ENCODE peak calls at places on chromosome 1, in five cellular contexts. One of them, this sample, is unnamed.
A peak's percentile ranks its signal among the peaks of the same experiment; 100 is the strongest.

GRCh38 chr1:71804140-71804539 is 478.2 kb downstream of the NEGR1 start:
- DNase-seq in Peyer's patch: no peak
- DNase-seq in transverse colon: no peak
- DNase-seq in tibial artery: no peak
- DNase-seq in uterus: no peak
- DNase-seq in this sample: no peak

GRCh38 chr1:244273845-244274619 is 177.7 kb downstream of the ADSS2 start:
- DNase-seq in tibial artery: peak; percentile 34
- DNase-seq in Peyer's patch: peak; percentile 58
- DNase-seq in transverse colon: peak; percentile 33
- DNase-seq in uterus: peak; percentile 70
- DNase-seq in this sample: no peak

GRCh38 chr1:183543619-183544204 is 46.5 kb downstream of the NCF2 start:
- DNase-seq in transverse colon: no peak
- DNase-seq in tibial artery: no peak
- DNase-seq in uterus: no peak
- DNase-seq in Peyer's patch: peak; percentile 50
- DNase-seq in this sample: no peak

GRCh38 chr1:79113836-79114235 is 107.3 kb upstream of the ADGRL4 start:
- DNase-seq in uterus: no peak
- DNase-seq in Peyer's patch: no peak
- DNase-seq in tibial artery: no peak
- DNase-seq in transverse colon: no peak
- DNase-seq in this sample: no peak

GRCh38 chr1:32928285-32928684 is 27.1 kb upstream of the TMEM54 start:
- DNase-seq in tibial artery: no peak
- DNase-seq in transverse colon: no peak
- DNase-seq in Peyer's patch: no peak
- DNase-seq in uterus: no peak
- DNase-seq in this sample: no peak

GRCh38 chr1:63326473-63327380 is 4.4 kb downstream of the FOXD3 start:
- DNase-seq in tibial artery: no peak
- DNase-seq in Peyer's patch: no peak
- DNase-seq in uterus: no peak
- DNase-seq in transverse colon: no peak
- DNase-seq in this sample: no peak

GRCh38 chr1:200182701-200183100 is 155.2 kb downstream of the NR5A2 start:
- DNase-seq in transverse colon: no peak
- DNase-seq in tibial artery: no peak
- DNase-seq in uterus: no peak
- DNase-seq in Peyer's patch: no peak
- DNase-seq in this sample: no peak

GRCh38 chr1:24190970-24191570 is 4.0 kb upstream of the IFNLR1 start:
- DNase-seq in tibial artery: no peak
- DNase-seq in uterus: no peak
- DNase-seq in Peyer's patch: peak; percentile 72
- DNase-seq in transverse colon: no peak
- DNase-seq in this sample: no peak

GRCh38 chr1:157984469-157984868 is 9.0 kb upstream of the KIRREL1 start:
- DNase-seq in transverse colon: no peak
- DNase-seq in uterus: peak; percentile 37
- DNase-seq in tibial artery: no peak
- DNase-seq in Peyer's patch: no peak
- DNase-seq in this sample: no peak

GRCh38 chr1:13869172-13869797 is 169.3 kb downstream of the PRDM2 start:
- DNase-seq in uterus: no peak
- DNase-seq in tibial artery: no peak
- DNase-seq in transverse colon: no peak
- DNase-seq in Peyer's patch: no peak
- DNase-seq in this sample: no peak

GRCh38 chr1:205528446-205528886 is 24.0 kb downstream of the CDK18 start:
- DNase-seq in transverse colon: no peak
- DNase-seq in Peyer's patch: no peak
- DNase-seq in tibial artery: no peak
- DNase-seq in uterus: no peak
- DNase-seq in this sample: no peak

GRCh38 chr1:28867850-28868249 is 46.5 kb upstream of the EPB41 start:
- DNase-seq in transverse colon: no peak
- DNase-seq in uterus: no peak
- DNase-seq in tibial artery: no peak
- DNase-seq in Peyer's patch: no peak
- DNase-seq in this sample: no peak

DNA sequence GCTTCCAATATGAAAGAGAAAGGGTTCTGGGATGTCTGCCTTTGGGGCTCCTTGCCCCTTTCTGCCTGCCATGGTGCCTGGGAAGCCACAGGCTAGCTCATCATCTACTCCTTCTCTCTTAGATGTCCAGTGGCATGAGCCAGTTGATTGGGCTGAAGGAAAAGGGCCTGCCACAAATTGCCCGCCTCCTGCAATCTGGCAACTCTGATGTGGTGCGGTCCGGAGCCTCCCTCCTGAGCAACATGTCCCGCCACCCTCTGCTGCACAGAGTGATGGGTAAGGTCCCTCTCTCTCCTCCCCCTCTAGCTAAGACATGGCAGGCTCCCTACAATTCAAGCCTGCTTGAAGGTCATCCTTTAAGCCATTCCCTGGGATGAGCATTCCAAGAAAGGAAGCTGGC is 41.0 kb downstream of the PKP1 start:
- DNase-seq in Peyer's patch: no peak
- DNase-seq in tibial artery: no peak
- DNase-seq in transverse colon: no peak
- DNase-seq in uterus: no peak
- DNase-seq in this sample: no peak
- H3K36me3 ChIP-seq in Peyer's patch: no peaks in the 10 kb centered on the region
- H3K36me3 ChIP-seq in tibial artery: no peaks in the 10 kb centered on the region
- H3K36me3 ChIP-seq in transverse colon: no peaks in the 10 kb centered on the region
- H3K36me3 ChIP-seq in uterus: no peaks in the 10 kb centered on the region
- H3K36me3 ChIP-seq in this sample: no peaks in the 10 kb centered on the region

DNA sequence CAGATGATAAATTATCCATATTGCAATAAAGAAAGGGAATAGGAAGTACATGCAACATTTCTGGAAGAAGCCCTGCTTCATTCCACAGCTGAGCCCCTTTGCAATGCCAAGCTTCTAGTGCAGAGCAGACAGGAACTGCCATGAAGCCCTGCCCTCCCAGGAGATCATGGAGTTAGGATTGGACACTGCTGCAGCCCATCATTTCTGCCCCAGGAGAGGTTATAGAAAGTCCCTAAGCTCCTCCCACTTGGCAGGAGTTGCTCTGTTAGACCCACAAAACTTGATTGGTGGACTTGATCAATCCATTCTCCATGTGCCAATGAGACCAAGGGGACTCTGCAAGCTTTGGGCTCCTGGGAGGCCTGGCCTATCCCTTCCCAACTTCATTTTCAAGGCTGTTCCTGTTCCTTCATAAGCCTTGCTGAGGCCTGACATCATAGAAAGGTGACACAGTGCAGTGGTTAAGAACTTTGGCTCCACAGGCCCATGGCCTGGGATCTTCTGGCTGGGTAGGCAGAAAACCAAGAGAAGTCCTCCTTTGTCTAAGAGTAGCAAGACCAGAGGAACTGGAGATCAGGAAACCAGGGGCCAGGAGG is 1.3 kb upstream of the LAPTM5 start:
- DNase-seq in Peyer's patch: no peak
- DNase-seq in uterus: no peak
- DNase-seq in tibial artery: no peak
- DNase-seq in transverse colon: no peak
- DNase-seq in this sample: no peak
- H3K4me3 ChIP-seq in Peyer's patch: no peak overlapping the region
- H3K4me3 ChIP-seq in uterus: no peak overlapping the region
- H3K4me3 ChIP-seq in tibial artery: no peak overlapping the region
- H3K4me3 ChIP-seq in transverse colon: no peak overlapping the region
- H3K4me3 ChIP-seq in this sample: peak overlapping the region; percentile 61

GRCh38 chr1:41360074-41361027 is 883 bp upstream of the FOXO6 start:
- DNase-seq in uterus: peak; percentile 18
- DNase-seq in Peyer's patch: peak; percentile 51
- DNase-seq in tibial artery: no peak
- DNase-seq in transverse colon: no peak
- DNase-seq in this sample: no peak
- H3K27me3 ChIP-seq in uterus: no peaks in the 10 kb centered on the region
- H3K27me3 ChIP-seq in Peyer's patch: no peaks in the 10 kb centered on the region
- H3K27me3 ChIP-seq in tibial artery: no peaks in the 10 kb centered on the region
- H3K27me3 ChIP-seq in transverse colon: peaks cover 21% of the 10 kb centered on the region
- H3K27me3 ChIP-seq in this sample: peaks cover 16% of the 10 kb centered on the region

GRCh38 chr1:209838537-209838936 is 10.8 kb downstream of the UTP25 start:
- DNase-seq in Peyer's patch: peak; percentile 73
- DNase-seq in uterus: no peak
- DNase-seq in tibial artery: no peak
- DNase-seq in transverse colon: no peak
- DNase-seq in this sample: no peak

GRCh38 chr1:209839875-209840491 is 12.2 kb downstream of the UTP25 start:
- DNase-seq in tibial artery: no peak
- DNase-seq in uterus: no peak
- DNase-seq in Peyer's patch: peak; percentile 52
- DNase-seq in transverse colon: no peak
- DNase-seq in this sample: no peak

GRCh38 chr1:209840611-209841010 is 12.8 kb downstream of the UTP25 start:
- DNase-seq in Peyer's patch: no peak
- DNase-seq in tibial artery: no peak
- DNase-seq in uterus: no peak
- DNase-seq in transverse colon: no peak
- DNase-seq in this sample: no peak

GRCh38 chr1:209835782-209836298 is 8.1 kb downstream of the UTP25 start:
- DNase-seq in uterus: no peak
- DNase-seq in Peyer's patch: no peak
- DNase-seq in tibial artery: no peak
- DNase-seq in transverse colon: no peak
- DNase-seq in this sample: no peak

DNA sequence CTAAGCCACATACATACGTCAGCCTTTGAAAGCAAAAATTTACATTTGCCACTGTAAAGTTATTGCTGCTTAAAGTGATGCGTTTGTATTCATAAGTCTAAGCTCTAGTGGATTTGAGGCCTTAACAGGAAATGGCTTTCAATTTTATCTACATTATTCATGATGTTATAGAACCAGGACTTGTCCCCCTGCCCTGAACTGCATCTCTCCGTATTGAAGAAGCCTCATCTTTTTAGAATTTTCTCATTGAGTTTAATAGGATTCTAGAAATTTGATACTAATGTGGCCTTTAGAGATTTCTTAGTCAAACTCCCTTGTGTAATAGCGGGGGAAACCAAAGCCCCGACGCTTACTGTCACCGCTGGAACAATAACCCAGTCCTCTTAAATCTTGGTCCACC is 9.9 kb downstream of the UTP25 start:
- DNase-seq in tibial artery: no peak
- DNase-seq in uterus: no peak
- DNase-seq in transverse colon: no peak
- DNase-seq in Peyer's patch: no peak
- DNase-seq in this sample: no peak
- H3K36me3 ChIP-seq in tibial artery: peaks cover 53% of the 10 kb centered on the region
- H3K36me3 ChIP-seq in uterus: no peaks in the 10 kb centered on the region
- H3K36me3 ChIP-seq in transverse colon: peaks cover 3% of the 10 kb centered on the region
- H3K36me3 ChIP-seq in Peyer's patch: no peaks in the 10 kb centered on the region
- H3K36me3 ChIP-seq in this sample: peaks cover 90% of the 10 kb centered on the region

DNA sequence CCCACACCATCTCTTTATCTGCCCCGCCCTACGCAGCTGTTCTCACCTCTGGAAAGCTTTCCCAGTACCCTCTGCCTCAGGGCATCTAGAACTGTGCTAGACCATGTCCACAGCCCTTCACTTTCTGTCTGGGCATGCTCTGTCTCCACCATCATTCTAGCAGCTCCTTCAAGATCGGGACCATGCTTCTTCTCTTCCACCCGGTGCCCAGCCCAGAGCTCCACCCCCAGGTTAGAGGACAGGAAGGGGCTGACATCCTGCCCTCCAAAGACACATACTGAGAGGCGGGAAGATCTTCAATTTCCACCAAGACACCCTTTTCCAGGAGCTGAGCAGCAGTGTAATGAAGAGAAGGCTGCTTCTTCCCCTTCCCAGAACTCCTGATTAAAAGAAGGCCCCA is 27.7 kb upstream of the MEF2D start:
- DNase-seq in Peyer's patch: no peak
- DNase-seq in transverse colon: no peak
- DNase-seq in tibial artery: no peak
- DNase-seq in uterus: no peak
- DNase-seq in this sample: no peak
- H3K4me3 ChIP-seq in Peyer's patch: no peak overlapping the region
- H3K4me3 ChIP-seq in transverse colon: no peak overlapping the region
- H3K4me3 ChIP-seq in tibial artery: no peak overlapping the region
- H3K4me3 ChIP-seq in uterus: no peak overlapping the region
- H3K4me3 ChIP-seq in this sample: no peak overlapping the region

DNA sequence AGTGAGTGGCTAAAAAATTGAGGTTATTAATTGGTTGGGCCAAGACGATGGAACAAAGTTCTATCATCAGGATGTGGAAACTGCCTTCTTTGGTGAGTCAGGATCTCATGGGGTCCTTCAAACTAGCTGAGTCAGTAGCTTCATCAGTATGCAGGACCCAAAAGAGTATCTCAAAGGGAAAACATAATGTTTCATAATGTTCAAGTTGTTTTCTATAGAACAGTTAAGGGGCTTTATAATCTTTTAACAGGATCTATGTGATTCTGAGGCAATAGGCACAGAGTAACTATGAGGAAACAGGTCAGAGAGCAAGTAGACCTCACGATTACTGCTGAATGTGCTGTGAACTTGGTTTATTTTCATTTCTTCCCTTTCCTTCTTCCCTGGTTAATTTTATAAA is 3.2 kb upstream of the OLFML2B start:
- DNase-seq in transverse colon: no peak
- DNase-seq in tibial artery: no peak
- DNase-seq in Peyer's patch: no peak
- DNase-seq in uterus: no peak
- DNase-seq in this sample: no peak
- H3K27me3 ChIP-seq in transverse colon: peaks cover 21% of the 10 kb centered on the region
- H3K27me3 ChIP-seq in tibial artery: no peaks in the 10 kb centered on the region
- H3K27me3 ChIP-seq in Peyer's patch: no peaks in the 10 kb centered on the region
- H3K27me3 ChIP-seq in uterus: no peaks in the 10 kb centered on the region
- H3K27me3 ChIP-seq in this sample: peaks cover 8% of the 10 kb centered on the region

DNA sequence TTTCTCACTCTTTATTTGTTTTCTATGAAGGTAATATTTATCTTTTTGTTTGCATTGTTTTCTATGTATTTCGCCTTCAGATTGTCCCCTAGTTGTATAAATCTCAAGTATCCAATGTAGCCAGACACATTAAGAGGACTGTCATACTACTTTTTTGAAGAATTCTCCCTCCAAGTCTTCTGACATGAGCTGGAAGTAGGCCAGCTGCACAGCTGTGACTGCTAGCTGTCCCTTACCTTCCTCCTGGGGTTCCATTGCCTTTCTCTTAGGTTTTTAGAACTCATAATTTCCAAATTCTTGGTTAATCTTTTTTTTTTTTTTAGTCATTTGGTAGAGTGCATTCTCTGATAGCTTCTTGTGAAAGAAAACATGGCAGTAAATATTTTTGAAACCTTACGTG is 46.2 kb downstream of the MTR start:
- DNase-seq in transverse colon: no peak
- DNase-seq in uterus: no peak
- DNase-seq in tibial artery: no peak
- DNase-seq in Peyer's patch: no peak
- DNase-seq in this sample: no peak
- H3K36me3 ChIP-seq in transverse colon: no peaks in the 10 kb centered on the region
- H3K36me3 ChIP-seq in uterus: no peaks in the 10 kb centered on the region
- H3K36me3 ChIP-seq in tibial artery: peaks cover 43% of the 10 kb centered on the region
- H3K36me3 ChIP-seq in Peyer's patch: no peaks in the 10 kb centered on the region
- H3K36me3 ChIP-seq in this sample: peaks cover 31% of the 10 kb centered on the region

This sample was measured in CD8-positive, alpha-beta memory T cell.